ENCODE peak calls at places on chromosomes 16 and 17, in five cellular contexts. F is HepG2, A is GM12878, X is K562, D is H1. Y is an unnamed sample.

GRCh38 chr16:34078697-34079096 is 619.3 kb downstream of the TP53TG3F start:
- DNase-seq in F (no peak), A (no peak), X (no peak), D (no peak), Y (no peak)

GRCh38 chr17:33381201-33381600 is 88.1 kb upstream of the ASIC2 start:
- DNase-seq in F (no peak), A (no peak), X (no peak), D (no peak), Y (no peak)

GRCh38 chr17:21174719-21175118 is 39.2 kb downstream of the TMEM11 start:
- DNase-seq in F (no peak), A (no peak), X (no peak), D (no peak), Y (no peak)

GRCh38 chr16:79401782-79402181 is 198.8 kb downstream of the MAF start:
- DNase-seq in F (no peak), A (no peak), X (no peak), D (no peak), Y (no peak)

GRCh38 chr17:49556183-49556943 is 19.3 kb upstream of the NXPH3 start:
- DNase-seq in F (peak; percentile 65), A (no peak), X (peak; percentile 91), D (peak; percentile 98), Y (peak; percentile 49)

GRCh38 chr16:56493131-56493530 is 26.7 kb downstream of the BBS2 start:
- DNase-seq in F (peak; percentile 51), A (no peak), X (no peak), D (no peak), Y (no peak)

GRCh38 chr16:89599451-89599858 is 14.0 kb upstream of the DPEP1 start:
- DNase-seq in F (peak; percentile 69), A (no peak), X (peak; percentile 81), D (peak; percentile 88), Y (peak; percentile 63)

GRCh38 chr17:7124923-7125322 is 10.3 kb upstream of the ASGR2 start:
- DNase-seq in F (no peak), A (no peak), X (no peak), D (no peak), Y (no peak)

GRCh38 chr16:69187891-69188451 is 1.0 kb downstream of the SNTB2 start:
- DNase-seq in F (peak; percentile 14), A (no peak), X (peak; percentile 18), D (no peak), Y (no peak)

GRCh38 chr17:71349908-71350600 is 770.8 kb upstream of the SOX9 start:
- DNase-seq in F (no peak), A (no peak), X (no peak), D (no peak), Y (no peak)

GRCh38 chr17:65345261-65346060 is 208.3 kb downstream of the RGS9 start:
- DNase-seq in F (no peak), A (no peak), X (no peak), D (no peak), Y (no peak)

GRCh38 chr17:39608601-39609000 is 881 bp upstream of the NEUROD2 start:
- DNase-seq in F (no peak), A (no peak), X (peak; percentile 53), D (peak; percentile 48), Y (no peak)

GRCh38 chr17:80036715-80037477 is 454 bp downstream of the CCDC40 start:
- DNase-seq in F (peak; percentile 57), A (no peak), X (peak; percentile 47), D (peak; percentile 85), Y (no peak)

GRCh38 chr16:79359082-79359481 is 241.5 kb downstream of the MAF start:
- DNase-seq in F (no peak), A (no peak), X (no peak), D (no peak), Y (no peak)

GRCh38 chr16:52617591-52617990 is 70.6 kb upstream of the TOX3 start:
- DNase-seq in F (no peak), A (no peak), X (no peak), D (no peak), Y (no peak)

GRCh38 chr17:39568710-39569109 is 39.0 kb downstream of the NEUROD2 start:
- DNase-seq in F (no peak), A (no peak), X (no peak), D (no peak), Y (no peak)

GRCh38 chr16:1858189-1858588 is 13.8 kb downstream of the MEIOB start:
- DNase-seq in F (no peak), A (no peak), X (no peak), D (peak; percentile 24), Y (no peak)

GRCh38 chr17:9324864-9325263 is 250.8 kb downstream of the STX8 start:
- DNase-seq in F (peak; percentile 55), A (no peak), X (no peak), D (no peak), Y (no peak)

GRCh38 chr17:77847211-77848085 is 111.1 kb upstream of the TNRC6C start:
- DNase-seq in F (no peak), A (no peak), X (peak; percentile 38), D (no peak), Y (no peak)

GRCh38 chr17:77846531-77847085 is 111.9 kb upstream of the TNRC6C start:
- DNase-seq in F (no peak), A (no peak), X (no peak), D (no peak), Y (no peak)

GRCh38 chr17:77845541-77846225 is 112.8 kb upstream of the TNRC6C start:
- DNase-seq in F (no peak), A (no peak), X (no peak), D (no peak), Y (no peak)

GRCh38 chr17:77849203-77849602 is 109.3 kb upstream of the TNRC6C start:
- DNase-seq in F (no peak), A (no peak), X (no peak), D (no peak), Y (no peak)

DNA sequence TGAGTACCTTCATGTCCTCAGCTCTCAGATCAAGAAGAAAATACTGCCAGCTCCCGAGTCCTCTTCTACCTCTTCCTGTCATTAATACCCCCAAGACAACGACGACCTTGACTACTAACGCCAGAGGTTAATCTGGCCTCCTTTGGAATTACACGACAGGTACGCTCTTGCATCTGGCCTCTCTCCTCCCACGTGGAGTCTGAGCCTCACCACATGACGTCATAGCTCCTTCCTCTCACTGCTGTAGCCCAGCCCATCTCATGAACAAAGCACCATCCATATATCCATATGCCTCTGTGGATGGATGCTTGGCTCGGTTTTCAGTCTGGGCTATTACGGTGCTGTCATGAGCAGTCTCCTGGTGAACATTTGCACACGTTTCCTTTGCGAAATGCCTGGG is 110.2 kb upstream of the TNRC6C start:
- DNase-seq in F (no peak), A (no peak), X (peak; percentile 79), D (no peak), Y (no peak)
- TF ChIP-seq SRF in F (no peak), A (no peak), X (no peak), D (no peak), Y (no peak)

DNA sequence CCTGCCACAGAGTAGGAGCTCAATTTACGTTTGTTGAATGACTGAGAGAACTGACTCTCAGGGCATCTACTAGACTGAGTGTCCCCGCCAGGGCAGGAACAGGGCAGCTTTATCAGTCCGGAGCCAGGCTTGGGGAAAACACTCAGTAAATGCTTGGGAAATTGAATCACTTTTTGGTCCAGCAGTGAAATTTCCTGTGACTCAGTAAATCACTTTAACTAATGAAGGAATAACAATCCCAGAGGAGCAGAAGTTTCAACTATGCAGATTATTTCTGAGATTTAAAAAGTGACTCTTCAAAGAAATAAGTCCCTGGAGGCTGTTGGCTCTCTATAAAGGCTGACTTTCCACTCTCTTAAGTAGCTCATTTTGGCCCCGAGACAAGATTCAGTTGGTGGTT is 101.8 kb downstream of the FOXL1 start:
- DNase-seq in F (no peak), A (no peak), X (no peak), D (no peak), Y (no peak)
- TF ChIP-seq SRF in F (no peak), A (no peak), X (no peak), D (no peak), Y (no peak)

DNA sequence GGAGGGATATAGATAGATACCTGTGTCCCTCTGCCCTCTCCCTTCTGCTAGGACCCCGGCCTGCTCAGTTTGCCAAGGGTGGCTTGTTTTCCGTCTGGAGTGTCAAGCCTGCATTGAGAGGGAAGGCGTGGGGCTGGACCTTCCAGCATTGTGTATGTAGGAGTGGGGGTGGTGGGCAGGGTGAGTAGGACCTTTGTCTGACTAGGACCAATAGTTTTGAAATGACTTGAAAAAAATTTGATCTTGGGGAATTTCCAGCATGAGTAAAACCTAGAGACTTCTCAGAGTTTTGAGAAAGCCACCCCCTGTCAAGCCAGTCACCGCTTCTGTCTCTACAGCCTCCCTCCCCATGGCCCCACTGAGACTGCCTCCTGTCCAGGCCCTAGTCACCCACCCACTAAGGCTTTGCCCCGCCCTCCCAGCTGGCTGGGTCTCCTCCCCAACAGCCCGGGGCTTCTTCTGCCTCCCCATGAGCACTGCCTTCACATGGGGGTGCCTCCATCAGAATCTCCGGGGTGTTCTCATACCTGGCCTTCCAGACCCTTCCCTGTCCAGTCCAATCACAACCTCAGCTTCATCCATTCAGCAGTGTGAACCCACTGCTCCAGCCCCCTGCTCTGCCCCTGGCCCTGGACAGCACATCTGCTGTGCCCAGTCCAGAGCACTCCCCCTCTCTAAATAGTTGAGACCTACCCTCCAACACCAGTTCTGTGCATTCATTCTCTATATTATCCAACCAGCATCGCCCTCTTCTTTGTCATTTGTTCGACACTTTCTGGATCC is 207.0 kb downstream of the MSI2 start:
- DNase-seq in F (peak; percentile 30), A (peak; percentile 97), X (peak; percentile 43), D (no peak), Y (no peak)
- TF ChIP-seq SRF in F (no peak), A (no peak), X (no peak), D (no peak), Y (no peak)

GRCh38 chr16:87457051-87457611 is 35.7 kb downstream of the ZCCHC14 start:
- DNase-seq in F (no peak), A (no peak), X (no peak), D (no peak), Y (no peak)
- TF ChIP-seq SRF in F (no peak), A (no peak), X (no peak), D (no peak), Y (no peak)

DNA sequence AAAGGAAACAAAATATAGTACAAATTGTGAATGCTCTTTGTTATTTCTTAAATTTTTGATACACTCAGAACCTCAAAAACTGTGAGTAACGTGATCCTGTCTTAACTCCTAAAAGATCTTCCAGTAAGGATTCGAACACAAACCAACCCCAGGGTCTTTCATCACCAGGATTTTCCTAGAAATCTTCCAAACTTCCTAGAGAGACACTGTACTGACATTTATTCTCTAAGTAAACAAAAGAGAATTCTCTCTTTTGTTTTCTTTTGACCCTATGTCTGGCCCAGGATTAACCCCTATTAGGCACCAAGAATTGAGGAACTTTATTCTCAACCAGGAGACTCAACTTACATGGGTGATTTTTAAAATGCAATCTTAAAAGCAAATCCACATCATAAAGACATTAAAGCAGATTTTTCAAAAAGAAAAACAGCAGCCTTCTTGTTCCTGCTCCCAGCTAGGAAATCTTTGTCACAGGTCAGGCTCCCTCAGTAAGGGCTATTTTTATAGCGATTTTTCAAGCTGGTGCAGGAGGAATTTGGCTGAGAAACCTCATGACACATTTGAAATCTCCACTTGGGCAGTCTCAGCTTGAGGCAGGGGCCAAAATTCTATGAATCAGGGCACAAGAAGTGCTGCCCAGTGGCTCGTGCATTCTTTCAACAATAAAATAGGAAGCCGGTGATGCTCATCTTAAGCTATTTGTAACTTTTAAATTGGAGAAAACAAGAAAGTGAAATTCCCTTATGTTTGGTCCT is 6.2 kb upstream of the SMG1 start:
- DNase-seq in F (peak; percentile 46), A (no peak), X (no peak), D (no peak), Y (no peak)
- TF ChIP-seq SRF in F (no peak), A (no peak), X (no peak), D (no peak), Y (no peak)